ENCODE peak calls at places on chromosomes 1 and 21, in six cellular contexts. U, Z, V, D, N and P are unnamed samples.

GRCh38 chr1:167373398-167373797 is 144.9 kb downstream of the CD247 start:
- DNase-seq in N (no peak), V (no peak), D (no peak), Z (no peak), U (no peak), P (no peak)

GRCh38 chr1:33050221-33051076 is 13.8 kb upstream of the AK2 start:
- DNase-seq in U (no peak), Z (no peak), V (no peak), N (no peak), D (peak), P (no peak)

GRCh38 chr1:228465571-228466146 is 21.5 kb upstream of the RNF187 start:
- DNase-seq in U (no peak), V (no peak), Z (no peak), N (no peak), D (no peak), P (peak)

GRCh38 chr21:46049890-46050650 is 47.8 kb upstream of the COL6A2 start:
- DNase-seq in D (no peak), Z (no peak), V (no peak), U (no peak), N (no peak), P (peak)

GRCh38 chr1:53341521-53341895 is 13.6 kb upstream of the LRP8 start:
- DNase-seq in N (no peak), D (no peak), Z (no peak), V (no peak), U (no peak), P (peak)

GRCh38 chr1:1349256-1350012 is at the start of gene DVL1:
- DNase-seq in N (peak), U (peak), D (peak), V (peak), Z (peak), P (no peak)

GRCh38 chr1:1862905-1863547 is 27.9 kb downstream of the GNB1 start:
- DNase-seq in D (no peak), Z (no peak), U (no peak), V (no peak), N (no peak), P (no peak)

GRCh38 chr1:29688477-29689365 is 452.4 kb downstream of the PTPRU start:
- DNase-seq in U (no peak), D (peak), V (no peak), N (no peak), Z (no peak), P (no peak)

GRCh38 chr1:155218854-155219591 is 10.5 kb downstream of the MTX1 start:
- DNase-seq in V (peak), N (no peak), U (no peak), D (no peak), Z (peak), P (peak)

GRCh38 chr1:2388004-2388913 is 3.1 kb downstream of the MORN1 start:
- DNase-seq in V (no peak), N (no peak), D (no peak), Z (no peak), U (no peak), P (peak)

GRCh38 chr1:90561926-90562325 is 155.2 kb downstream of the BARHL2 start:
- DNase-seq in N (no peak), D (no peak), Z (no peak), U (no peak), V (no peak), P (no peak)

GRCh38 chr1:108584320-108584968 is 24.5 kb downstream of the EEIG2 start:
- DNase-seq in V (no peak), Z (no peak), D (no peak), U (no peak), N (no peak), P (no peak)

GRCh38 chr1:209065350-209065749 is 518.2 kb upstream of the CAMK1G start:
- DNase-seq in N (no peak), U (no peak), Z (no peak), D (no peak), V (no peak), P (no peak)

GRCh38 chr1:84300991-84301758 is at the start of gene SAMD13:
- DNase-seq in V (no peak), Z (no peak), N (no peak), U (peak), D (no peak), P (peak)

GRCh38 chr1:150549496-150550221 is 451 bp downstream of the ADAMTSL4 start:
- DNase-seq in N (no peak), U (no peak), D (no peak), Z (no peak), V (no peak), P (peak)

GRCh38 chr1:207495816-207496792 is at the start of gene CR1:
- DNase-seq in D (no peak), N (peak), V (peak), U (peak), Z (no peak), P (peak)

GRCh38 chr1:39955547-39956539 is 898 bp downstream of the MFSD2A start:
- DNase-seq in V (no peak), U (peak), Z (no peak), N (peak), D (peak), P (no peak)